ENCODE peak calls at places on chromosomes 11 and 22, in five cellular contexts. B, P, A, G and V are unnamed samples. For H3K4me1, the result is how much of the 10 kb centered on the place peaks cover.

GRCh38 chr11:27055065-27055682 is 14.6 kb downstream of the BBOX1 start:
- DNase-seq in P (no peak), G (no peak), B (no peak), A (no peak), V (peak)

GRCh38 chr11:82862379-82862778 is 37.9 kb downstream of the PRCP start:
- DNase-seq in B (no peak), P (no peak), A (no peak), G (no peak), V (no peak)

GRCh38 chr11:126891556-126892217 is 108.9 kb downstream of the KIRREL3 start:
- DNase-seq in P (no peak), B (peak), A (no peak), G (no peak), V (no peak)

GRCh38 chr22:36853407-36854099 is 7.3 kb upstream of the NCF4 start:
- DNase-seq in P (peak), G (peak), B (peak), A (peak), V (no peak)

GRCh38 chr11:113615773-113616172 is 90.3 kb downstream of the TMPRSS5 start:
- DNase-seq in A (no peak), P (no peak), G (no peak), B (no peak), V (no peak)

GRCh38 chr11:128420943-128421342 is 166.4 kb downstream of the ETS1 start:
- DNase-seq in B (no peak), G (no peak), A (no peak), P (no peak), V (no peak)

GRCh38 chr11:20158597-20159257 is 1.5 kb downstream of the DBX1 start:
- DNase-seq in P (no peak), B (peak), A (no peak), G (peak), V (peak)

GRCh38 chr11:74820763-74821162 is 72.1 kb downstream of the RNF169 start:
- DNase-seq in B (no peak), A (no peak), P (no peak), G (no peak), V (peak)

GRCh38 chr11:73325036-73325981 is 17.2 kb downstream of the ARHGEF17 start:
- DNase-seq in P (no peak), B (peak), G (no peak), A (no peak), V (no peak)

GRCh38 chr22:21797444-21798221 is 62.0 kb upstream of the YPEL1 start:
- DNase-seq in G (no peak), P (no peak), A (no peak), B (no peak), V (no peak)

GRCh38 chr11:94739331-94739730 is 28.8 kb upstream of the AMOTL1 start:
- DNase-seq in G (peak), P (no peak), B (no peak), A (no peak), V (no peak)

GRCh38 chr11:94740083-94740974 is 27.8 kb upstream of the AMOTL1 start:
- DNase-seq in G (peak), A (peak), P (no peak), B (peak), V (no peak)

GRCh38 chr11:94737171-94737611 is 31.0 kb upstream of the AMOTL1 start:
- DNase-seq in G (no peak), B (no peak), A (no peak), P (no peak), V (peak)

GRCh38 chr11:94740975-94741707 is 27.0 kb upstream of the AMOTL1 start:
- DNase-seq in B (peak), P (peak), G (peak), A (peak), V (peak)

GRCh38 chr11:94738746-94739145 is 29.4 kb upstream of the AMOTL1 start:
- DNase-seq in A (no peak), G (no peak), P (no peak), B (no peak), V (no peak)
- H3K4me1 ChIP-seq in A (under half), G (under half), P (under half), B (under half), V (half or more)

GRCh38 chr11:118054712-118055640 is 21.9 kb upstream of the TMPRSS4 start:
- DNase-seq in G (no peak), B (no peak), A (peak), P (no peak), V (no peak)

GRCh38 chr11:118051611-118052461 is 25.0 kb upstream of the TMPRSS4 start:
- DNase-seq in A (no peak), P (no peak), B (no peak), G (no peak), V (no peak)

GRCh38 chr11:118051136-118051610 is 25.7 kb upstream of the TMPRSS4 start:
- DNase-seq in A (no peak), G (no peak), P (no peak), B (no peak), V (no peak)

GRCh38 chr11:118050208-118050891 is 26.5 kb upstream of the TMPRSS4 start:
- DNase-seq in B (no peak), G (no peak), P (no peak), A (no peak), V (no peak)

DNA sequence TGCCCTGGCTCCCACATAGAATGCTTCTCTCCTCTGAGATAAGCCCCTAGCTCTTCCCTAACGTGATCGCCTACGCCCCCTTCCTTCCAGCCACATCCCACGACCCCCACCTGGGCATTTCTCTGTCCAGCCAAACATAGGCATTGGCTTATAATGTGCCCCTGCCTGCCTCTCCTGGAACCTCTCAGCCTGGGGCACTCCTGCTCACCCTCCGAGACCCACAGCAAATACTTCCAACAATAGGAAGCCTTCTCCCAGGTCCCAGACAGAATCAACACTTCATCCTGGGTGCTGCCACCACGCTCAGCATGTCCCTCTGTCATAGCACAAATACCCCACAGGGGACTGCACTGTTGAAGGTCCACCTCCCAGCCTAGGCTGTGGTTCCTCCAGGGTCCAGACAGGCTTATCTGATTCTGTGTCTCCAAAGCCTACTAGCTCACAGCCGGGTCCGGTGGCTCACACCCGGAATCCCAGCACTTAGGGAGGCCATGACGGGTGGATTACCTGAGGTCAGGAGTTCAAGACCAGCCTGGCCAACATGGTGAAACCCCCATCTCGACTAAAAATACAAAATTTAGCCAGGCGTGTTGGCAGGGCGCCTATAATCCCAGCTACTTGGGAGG is 24.2 kb upstream of the TMPRSS4 start:
- DNase-seq in B (no peak), G (no peak), A (peak), P (no peak), V (no peak)
- H3K4me1 ChIP-seq in B (under half), G (under half), A (under half), P (under half), V (under half)

GRCh38 chr11:64856382-64857227 is 12.2 kb upstream of the CDC42BPG start:
- DNase-seq in G (no peak), B (peak), P (peak), A (peak), V (peak)

GRCh38 chr11:64859542-64860414 is 15.3 kb upstream of the CDC42BPG start:
- DNase-seq in A (no peak), P (no peak), B (peak), G (no peak), V (no peak)

GRCh38 chr11:64858467-64859401 is 14.3 kb upstream of the CDC42BPG start:
- DNase-seq in B (peak), G (no peak), P (no peak), A (no peak), V (no peak)

GRCh38 chr11:64855596-64856304 is 11.3 kb upstream of the CDC42BPG start:
- DNase-seq in G (no peak), P (no peak), A (no peak), B (peak), V (no peak)

DNA sequence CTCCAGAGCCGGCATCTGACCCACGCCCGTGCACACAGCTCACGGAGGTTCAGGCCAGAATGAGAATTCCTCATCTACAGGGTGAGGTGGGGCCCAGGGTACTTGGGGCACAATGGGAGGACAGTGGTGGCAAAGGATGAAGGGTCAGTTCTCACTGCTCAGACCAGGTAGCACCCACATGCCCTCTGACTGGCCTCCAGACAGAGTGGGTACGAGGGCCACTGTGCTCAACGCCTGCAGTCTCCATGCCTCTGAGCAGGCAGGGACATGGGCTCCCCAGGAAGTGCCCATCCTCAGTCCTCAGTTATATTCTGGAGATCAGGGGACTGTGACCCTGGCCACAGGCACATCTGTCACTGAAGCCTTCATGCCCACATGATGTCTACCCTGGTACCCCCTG is 13.0 kb upstream of the CDC42BPG start:
- DNase-seq in G (no peak), B (no peak), P (no peak), A (no peak), V (no peak)
- H3K4me1 ChIP-seq in G (under half), B (under half), P (under half), A (half or more), V (under half)

DNA sequence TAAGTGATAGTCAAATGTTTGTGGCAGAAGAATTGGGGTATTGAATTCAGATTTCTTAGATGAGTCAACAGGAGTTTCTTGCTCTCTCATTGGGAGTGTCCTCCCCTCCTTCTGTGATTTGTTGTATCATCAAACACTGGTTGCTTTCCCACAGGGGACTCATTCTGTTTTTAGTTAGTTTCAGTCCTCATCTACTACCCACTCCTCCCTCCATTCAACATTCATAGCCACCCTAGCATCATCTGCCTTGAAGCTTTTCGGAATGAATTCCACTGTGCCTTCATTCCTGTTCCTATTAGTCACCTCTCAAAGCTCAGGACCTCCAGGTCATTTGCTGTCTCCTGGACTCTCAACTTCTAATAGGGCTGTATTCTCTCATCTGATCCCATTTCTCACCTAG is 31.5 kb upstream of the RAB38 start:
- DNase-seq in A (no peak), G (no peak), P (no peak), B (no peak), V (peak)
- H3K4me1 ChIP-seq in A (under half), G (under half), P (under half), B (under half), V (under half)

GRCh38 chr11:65376138-65376713 is 6.2 kb downstream of the SLC25A45 start:
- DNase-seq in B (peak), A (peak), P (no peak), G (no peak), V (no peak)
- H3K4me1 ChIP-seq in B (under half), A (under half), P (under half), G (under half), V (under half)